ENCODE peak calls at places on chromosomes 11 and 22, in five cellular contexts. X, I, R, Y and A are unnamed samples.

GRCh38 chr11:108398439-108398838 is 68.9 kb downstream of the C11orf65 start:
- DNase-seq in X (no peak), Y (no peak), I (no peak), R (no peak), A (no peak)

GRCh38 chr11:86147004-86147403 is 78.1 kb upstream of the PICALM start:
- DNase-seq in X (no peak), I (no peak), Y (no peak), R (no peak), A (no peak)

GRCh38 chr11:72208281-72208680 is 8.3 kb upstream of the FOLR2 start:
- DNase-seq in R (no peak), X (no peak), Y (no peak), I (peak), A (no peak)

GRCh38 chr11:123798513-123799252 is 7.5 kb downstream of the OR6M1 start:
- DNase-seq in I (no peak), R (no peak), X (no peak), Y (no peak), A (no peak)

GRCh38 chr11:1529286-1529685 is 42.7 kb upstream of the MOB2 start:
- DNase-seq in Y (no peak), I (no peak), R (no peak), X (no peak), A (no peak)

GRCh38 chr11:76653674-76654309 is 16.8 kb downstream of the LRRC32 start:
- DNase-seq in I (peak), Y (no peak), X (peak), R (peak), A (no peak)

GRCh38 chr11:101620026-101620425 is 36.2 kb upstream of the TRPC6 start:
- DNase-seq in I (no peak), R (no peak), Y (no peak), X (no peak), A (no peak)

GRCh38 chr22:35037089-35037488 is 28.9 kb upstream of the ISX start:
- DNase-seq in Y (no peak), I (no peak), R (no peak), X (no peak), A (no peak)

GRCh38 chr11:48006301-48006992 is 26.1 kb downstream of the PTPRJ start:
- DNase-seq in I (no peak), R (no peak), X (peak), Y (no peak), A (no peak)

GRCh38 chr11:8263109-8263768 is 439 bp downstream of the LMO1 start:
- DNase-seq in Y (no peak), X (peak), R (no peak), I (peak), A (peak)

GRCh38 chr22:40578171-40578570 is 58.3 kb downstream of the MRTFA start:
- DNase-seq in X (no peak), Y (no peak), I (no peak), R (no peak), A (no peak)

GRCh38 chr11:40885257-40885947 is 574.0 kb downstream of the LRRC4C start:
- DNase-seq in I (no peak), X (no peak), Y (no peak), R (no peak), A (no peak)

GRCh38 chr11:47308050-47308823 is 38.3 kb downstream of the MADD start:
- DNase-seq in Y (no peak), R (no peak), X (peak), I (peak), A (no peak)

GRCh38 chr22:20422965-20423635 is 14.5 kb downstream of the SCARF2 start:
- DNase-seq in I (no peak), X (no peak), Y (no peak), R (no peak), A (no peak)

GRCh38 chr22:36287881-36288515 is 35.1 kb downstream of the APOL1 start:
- DNase-seq in I (no peak), X (peak), R (no peak), Y (no peak), A (no peak)

GRCh38 chr22:49259870-49260615 is 567.6 kb downstream of the BRD1 start:
- DNase-seq in I (peak), X (no peak), R (no peak), Y (no peak), A (no peak)

GRCh38 chr11:113994077-113994954 is 19.4 kb downstream of the HTR3A start:
- DNase-seq in Y (peak), I (no peak), R (no peak), X (peak), A (peak)

GRCh38 chr22:38505595-38506117 is 455 bp downstream of the DDX17 start:
- DNase-seq in I (peak), R (peak), Y (peak), X (peak), A (peak)

GRCh38 chr22:17411213-17411612 is 42.0 kb downstream of the CECR2 start:
- DNase-seq in I (no peak), X (peak), R (no peak), Y (no peak), A (no peak)

GRCh38 chr22:39356464-39356863 is 6.7 kb downstream of the SYNGR1 start:
- DNase-seq in I (no peak), Y (no peak), X (no peak), R (no peak), A (no peak)

GRCh38 chr22:20121856-20122415 is 4.9 kb upstream of the TRMT2A start:
- DNase-seq in I (no peak), R (no peak), X (no peak), Y (no peak), A (no peak)

GRCh38 chr22:41513391-41513790 is 30.9 kb downstream of the POLR3H start:
- DNase-seq in R (no peak), X (no peak), I (no peak), Y (no peak), A (no peak)

GRCh38 chr22:41668971-41669911 is 19.4 kb downstream of the SNU13 start:
- DNase-seq in Y (peak), I (no peak), R (no peak), X (peak), A (no peak)